ENCODE peak calls at places on chromosomes 5 and 9, in four cellular contexts. C is BE2C, Y is epithelial cell of esophagus, G is suprapubic skin. V is an unnamed sample.

GRCh38 chr5:158819840-158820620 is 279.7 kb downstream of the EBF1 start:
- DNase-seq in C (no peak), Y (peak), G (no peak), V (peak)

GRCh38 chr9:130020618-130021017 is 22.4 kb downstream of the FNBP1 start:
- DNase-seq in C (no peak), Y (no peak), G (no peak), V (no peak)

GRCh38 chr9:114370251-114370984 is 17.4 kb downstream of the AKNA start:
- DNase-seq in C (no peak), Y (no peak), G (no peak), V (no peak)

GRCh38 chr9:69606089-69606488 is 66.1 kb downstream of the APBA1 start:
- DNase-seq in C (no peak), Y (no peak), G (no peak), V (no peak)

GRCh38 chr9:70921126-70921525 is 200.3 kb downstream of the TRPM3 start:
- DNase-seq in C (no peak), Y (peak), G (no peak), V (peak)

GRCh38 chr5:178111925-178112324 is 1.4 kb upstream of the N4BP3 start:
- DNase-seq in C (no peak), Y (peak), G (no peak), V (peak)

GRCh38 chr9:132670816-132671371 is 630 bp downstream of the GTF3C4 start:
- DNase-seq in C (peak), Y (peak), G (peak), V (peak)

GRCh38 chr9:110939053-110939452 is 99.2 kb downstream of the LPAR1 start:
- DNase-seq in C (no peak), Y (no peak), G (no peak), V (no peak)

GRCh38 chr9:96638606-96639364 is 16.3 kb downstream of the PRXL2C start:
- DNase-seq in C (no peak), Y (no peak), G (no peak), V (no peak)

GRCh38 chr9:105510024-105510423 is 47.9 kb upstream of the FKTN start:
- DNase-seq in C (no peak), Y (peak), G (no peak), V (peak)

GRCh38 chr9:70169222-70169621 is 89.6 kb upstream of the SMC5 start:
- DNase-seq in C (no peak), Y (no peak), G (no peak), V (no peak)

GRCh38 chr5:81783401-81783800 is 32.5 kb upstream of the SSBP2 start:
- DNase-seq in C (no peak), Y (no peak), G (no peak), V (no peak)

GRCh38 chr5:171520300-171521170 is 101.1 kb downstream of the FGF18 start:
- DNase-seq in C (no peak), Y (peak), G (no peak), V (peak)

GRCh38 chr9:77455312-77455927 is 192.7 kb downstream of the GNA14 start:
- DNase-seq in C (peak), Y (peak), G (no peak), V (no peak)

GRCh38 chr5:95537501-95537900 is 17.3 kb downstream of the SKIC3 start:
- DNase-seq in C (no peak), Y (no peak), G (no peak), V (peak)

GRCh38 chr9:86187121-86187520 is 72.3 kb downstream of the C9orf153 start:
- DNase-seq in C (no peak), Y (no peak), G (no peak), V (no peak)

GRCh38 chr9:88494983-88495721 is 39.8 kb upstream of the NXNL2 start:
- DNase-seq in C (no peak), Y (no peak), G (no peak), V (no peak)

GRCh38 chr5:14598225-14598624 is 16.6 kb downstream of the OTULINL start:
- DNase-seq in C (no peak), Y (no peak), G (no peak), V (no peak)

GRCh38 chr9:26112724-26113123 is 434.5 kb upstream of the TUSC1 start:
- DNase-seq in C (no peak), Y (peak), G (no peak), V (no peak)

GRCh38 chr9:112404367-112404979 is 24.6 kb downstream of the HSDL2 start:
- DNase-seq in C (no peak), Y (no peak), G (no peak), V (peak)

GRCh38 chr5:53481887-53482716 is 1.7 kb downstream of the FST start:
- DNase-seq in C (peak), Y (peak), G (peak), V (peak)

GRCh38 chr9:74275872-74276508 is 221.1 kb upstream of the RORB start:
- DNase-seq in C (no peak), Y (no peak), G (no peak), V (no peak)

GRCh38 chr5:131193106-131193505 is 22.4 kb downstream of the LYRM7 start:
- DNase-seq in C (no peak), Y (peak), G (no peak), V (peak)

GRCh38 chr5:158165647-158166046 is 306.7 kb upstream of the CLINT1 start:
- DNase-seq in C (no peak), Y (no peak), G (no peak), V (no peak)

GRCh38 chr9:69204869-69205268 is 30.8 kb downstream of the TJP2 start:
- DNase-seq in C (no peak), Y (peak), G (no peak), V (peak)

GRCh38 chr9:124792976-124793594 is 16.2 kb downstream of the OLFML2A start:
- DNase-seq in C (no peak), Y (no peak), G (no peak), V (peak)

GRCh38 chr5:169350016-169350415 is 49.1 kb upstream of the SLIT3 start:
- DNase-seq in C (no peak), Y (peak), G (no peak), V (peak)

GRCh38 chr5:54965806-54966205 is 19.6 kb downstream of the ESM1 start:
- DNase-seq in C (no peak), Y (no peak), G (no peak), V (peak)

GRCh38 chr9:104820336-104820735 is 56.4 kb downstream of the NIPSNAP3B start:
- DNase-seq in C (no peak), Y (no peak), G (no peak), V (no peak)

GRCh38 chr5:18744990-18745590 is 1110.8 kb downstream of the TAF11L14 start:
- DNase-seq in C (no peak), Y (no peak), G (no peak), V (no peak)

GRCh38 chr9:94867281-94867841 is 140.9 kb downstream of the AOPEP start:
- DNase-seq in C (peak), Y (peak), G (no peak), V (peak)
- H3K4me3 ChIP-seq in C (peak), Y (no peak), G (no peak), V (no peak)

GRCh38 chr5:153147891-153148623 is 342.4 kb upstream of the GRIA1 start:
- DNase-seq in C (no peak), Y (peak), G (no peak), V (peak)
- TF ChIP-seq CTCF in C (peak), Y (peak), G (peak), V (peak)

GRCh38 chr9:122226758-122227575 is 1.8 kb downstream of the LHX6 start:
- DNase-seq in C (no peak), Y (no peak), G (no peak), V (no peak)

GRCh38 chr9:122226142-122226757 is 2.5 kb downstream of the LHX6 start:
- DNase-seq in C (no peak), Y (no peak), G (no peak), V (no peak)

GRCh38 chr9:122228191-122228905 is 409 bp downstream of the LHX6 start:
- DNase-seq in C (no peak), Y (no peak), G (no peak), V (no peak)

GRCh38 chr9:122227576-122227903 is 1.2 kb downstream of the LHX6 start:
- DNase-seq in C (no peak), Y (no peak), G (no peak), V (no peak)

GRCh38 chr9:122228906-122229837 is at the start of gene LHX6:
- DNase-seq in C (no peak), Y (peak), G (no peak), V (peak)
- H3K4me3 ChIP-seq in C (peak), Y (peak), G (peak), V (no peak)

DNA sequence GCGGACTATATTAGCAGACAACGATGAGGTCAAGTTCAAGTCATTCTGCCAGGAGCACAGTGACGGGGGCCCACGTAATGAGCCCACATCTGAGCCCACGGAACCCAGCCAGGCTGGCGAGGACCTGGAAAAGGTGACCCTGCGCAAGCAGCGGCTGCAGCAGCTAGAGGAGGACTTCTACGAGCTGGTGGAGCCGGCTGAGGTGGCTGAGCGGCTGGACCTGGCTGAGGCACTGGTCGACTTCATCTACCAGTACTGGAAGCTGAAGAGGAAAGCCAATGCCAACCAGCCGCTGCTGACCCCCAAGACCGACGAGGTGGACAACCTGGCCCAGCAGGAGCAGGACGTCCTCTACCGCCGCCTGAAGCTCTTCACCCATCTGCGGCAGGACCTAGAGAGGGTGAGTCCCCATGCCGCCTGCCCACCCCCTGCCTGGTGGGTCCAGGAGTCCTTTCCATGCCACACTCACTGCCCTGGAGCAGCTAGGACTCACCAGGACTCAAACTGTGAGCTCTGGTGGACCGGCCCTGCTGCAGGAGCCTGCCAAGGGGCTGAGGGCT is 40.8 kb downstream of the JADE2 start:
- DNase-seq in C (no peak), Y (no peak), G (no peak), V (no peak)
- TF ChIP-seq CTCF in C (no peak), Y (no peak), G (no peak), V (no peak)

V was measured in cardiac fibroblast.